ENCODE peak calls at places on chromosomes 11 and 22, in nine cellular contexts. One of them, this sample, is unnamed.

GRCh38 chr22:25110846-25111578 is 88.6 kb upstream of the CRYBB3 start:
- DNase-seq in hippocampal formation: peak; percentile 16
- DNase-seq in OCI-LY7: no peak
- DNase-seq in posterior cingulate gyrus: no peak
- DNase-seq in effector CD4-positive, alpha-beta T cell: peak; percentile 17
- DNase-seq in stimulated activated naive CD8-positive, alpha-beta T cell treated with anti-CD3 and anti-CD28 coated beads, Interleukin-15, Interleukin-2, amounts not matched to agents 100 U/mL and 50 U/mL, for 24 hours: peak; percentile 53
- DNase-seq in coronary artery: peak; percentile 89
- DNase-seq in iris pigment epithelial cell: peak; percentile 89
- DNase-seq in A172: peak; percentile 66
- DNase-seq in this sample: peak; percentile 83

GRCh38 chr11:30852091-30852490 is 265.9 kb upstream of the MPPED2 start:
- DNase-seq in effector CD4-positive, alpha-beta T cell: no peak
- DNase-seq in stimulated activated naive CD8-positive, alpha-beta T cell treated with anti-CD3 and anti-CD28 coated beads, Interleukin-15, Interleukin-2, amounts not matched to agents 100 U/mL and 50 U/mL, for 24 hours: no peak
- DNase-seq in posterior cingulate gyrus: no peak
- DNase-seq in iris pigment epithelial cell: no peak
- DNase-seq in OCI-LY7: no peak
- DNase-seq in A172: no peak
- DNase-seq in hippocampal formation: no peak
- DNase-seq in coronary artery: no peak
- DNase-seq in this sample: no peak

GRCh38 chr22:29183971-29184595 is 21.6 kb upstream of the EMID1 start:
- DNase-seq in A172: no peak
- DNase-seq in posterior cingulate gyrus: no peak
- DNase-seq in coronary artery: no peak
- DNase-seq in OCI-LY7: no peak
- DNase-seq in stimulated activated naive CD8-positive, alpha-beta T cell treated with anti-CD3 and anti-CD28 coated beads, Interleukin-15, Interleukin-2, amounts not matched to agents 100 U/mL and 50 U/mL, for 24 hours: no peak
- DNase-seq in iris pigment epithelial cell: no peak
- DNase-seq in effector CD4-positive, alpha-beta T cell: no peak
- DNase-seq in hippocampal formation: no peak
- DNase-seq in this sample: no peak

GRCh38 chr11:82315093-82315492 is 418.6 kb downstream of the FAM181B start:
- DNase-seq in hippocampal formation: peak; percentile 1
- DNase-seq in coronary artery: no peak
- DNase-seq in A172: peak; percentile 20
- DNase-seq in effector CD4-positive, alpha-beta T cell: no peak
- DNase-seq in OCI-LY7: peak; percentile 3
- DNase-seq in stimulated activated naive CD8-positive, alpha-beta T cell treated with anti-CD3 and anti-CD28 coated beads, Interleukin-15, Interleukin-2, amounts not matched to agents 100 U/mL and 50 U/mL, for 24 hours: peak; percentile 4
- DNase-seq in posterior cingulate gyrus: no peak
- DNase-seq in iris pigment epithelial cell: no peak
- DNase-seq in this sample: no peak

GRCh38 chr22:36644333-36644757 is 59.2 kb downstream of the CACNG2 start:
- DNase-seq in OCI-LY7: peak; percentile 39
- DNase-seq in stimulated activated naive CD8-positive, alpha-beta T cell treated with anti-CD3 and anti-CD28 coated beads, Interleukin-15, Interleukin-2, amounts not matched to agents 100 U/mL and 50 U/mL, for 24 hours: peak; percentile 17
- DNase-seq in coronary artery: no peak
- DNase-seq in iris pigment epithelial cell: peak; percentile 91
- DNase-seq in A172: peak; percentile 89
- DNase-seq in posterior cingulate gyrus: no peak
- DNase-seq in effector CD4-positive, alpha-beta T cell: no peak
- DNase-seq in hippocampal formation: no peak
- DNase-seq in this sample: peak; percentile 87

GRCh38 chr11:23897453-23898289 is 599.2 kb upstream of the LUZP2 start:
- DNase-seq in hippocampal formation: no peak
- DNase-seq in effector CD4-positive, alpha-beta T cell: no peak
- DNase-seq in A172: peak; percentile 53
- DNase-seq in coronary artery: no peak
- DNase-seq in iris pigment epithelial cell: peak; percentile 97
- DNase-seq in OCI-LY7: no peak
- DNase-seq in posterior cingulate gyrus: no peak
- DNase-seq in stimulated activated naive CD8-positive, alpha-beta T cell treated with anti-CD3 and anti-CD28 coated beads, Interleukin-15, Interleukin-2, amounts not matched to agents 100 U/mL and 50 U/mL, for 24 hours: no peak
- DNase-seq in this sample: peak; percentile 88

GRCh38 chr22:43539572-43540533 is 128.0 kb downstream of the MPPED1 start:
- DNase-seq in stimulated activated naive CD8-positive, alpha-beta T cell treated with anti-CD3 and anti-CD28 coated beads, Interleukin-15, Interleukin-2, amounts not matched to agents 100 U/mL and 50 U/mL, for 24 hours: no peak
- DNase-seq in iris pigment epithelial cell: no peak
- DNase-seq in hippocampal formation: no peak
- DNase-seq in coronary artery: no peak
- DNase-seq in A172: no peak
- DNase-seq in posterior cingulate gyrus: no peak
- DNase-seq in effector CD4-positive, alpha-beta T cell: no peak
- DNase-seq in OCI-LY7: no peak
- DNase-seq in this sample: no peak

GRCh38 chr22:17105143-17106129 is 15.7 kb downstream of the TMEM121B start:
- DNase-seq in OCI-LY7: no peak
- DNase-seq in hippocampal formation: no peak
- DNase-seq in coronary artery: peak; percentile 61
- DNase-seq in stimulated activated naive CD8-positive, alpha-beta T cell treated with anti-CD3 and anti-CD28 coated beads, Interleukin-15, Interleukin-2, amounts not matched to agents 100 U/mL and 50 U/mL, for 24 hours: no peak
- DNase-seq in A172: no peak
- DNase-seq in posterior cingulate gyrus: no peak
- DNase-seq in iris pigment epithelial cell: no peak
- DNase-seq in effector CD4-positive, alpha-beta T cell: no peak
- DNase-seq in this sample: no peak

GRCh38 chr11:7490054-7490453 is 4.7 kb downstream of the OLFML1 start:
- DNase-seq in stimulated activated naive CD8-positive, alpha-beta T cell treated with anti-CD3 and anti-CD28 coated beads, Interleukin-15, Interleukin-2, amounts not matched to agents 100 U/mL and 50 U/mL, for 24 hours: no peak
- DNase-seq in posterior cingulate gyrus: no peak
- DNase-seq in A172: peak; percentile 6
- DNase-seq in iris pigment epithelial cell: peak; percentile 40
- DNase-seq in OCI-LY7: no peak
- DNase-seq in coronary artery: no peak
- DNase-seq in hippocampal formation: no peak
- DNase-seq in effector CD4-positive, alpha-beta T cell: no peak
- DNase-seq in this sample: peak; percentile 73

GRCh38 chr11:95849087-95849825 is 59.0 kb downstream of the CEP57 start:
- DNase-seq in posterior cingulate gyrus: peak; percentile 42
- DNase-seq in coronary artery: no peak
- DNase-seq in OCI-LY7: peak; percentile 24
- DNase-seq in A172: peak; percentile 71
- DNase-seq in iris pigment epithelial cell: peak; percentile 85
- DNase-seq in stimulated activated naive CD8-positive, alpha-beta T cell treated with anti-CD3 and anti-CD28 coated beads, Interleukin-15, Interleukin-2, amounts not matched to agents 100 U/mL and 50 U/mL, for 24 hours: peak; percentile 17
- DNase-seq in effector CD4-positive, alpha-beta T cell: no peak
- DNase-seq in hippocampal formation: peak; percentile 24
- DNase-seq in this sample: no peak

GRCh38 chr11:11618973-11619435 is 2.8 kb downstream of the GALNT18 start:
- DNase-seq in coronary artery: no peak
- DNase-seq in iris pigment epithelial cell: no peak
- DNase-seq in posterior cingulate gyrus: no peak
- DNase-seq in stimulated activated naive CD8-positive, alpha-beta T cell treated with anti-CD3 and anti-CD28 coated beads, Interleukin-15, Interleukin-2, amounts not matched to agents 100 U/mL and 50 U/mL, for 24 hours: no peak
- DNase-seq in effector CD4-positive, alpha-beta T cell: no peak
- DNase-seq in OCI-LY7: no peak
- DNase-seq in A172: no peak
- DNase-seq in hippocampal formation: no peak
- DNase-seq in this sample: no peak

GRCh38 chr11:128890543-128891409 is at the start of gene KCNJ5:
- DNase-seq in stimulated activated naive CD8-positive, alpha-beta T cell treated with anti-CD3 and anti-CD28 coated beads, Interleukin-15, Interleukin-2, amounts not matched to agents 100 U/mL and 50 U/mL, for 24 hours: no peak
- DNase-seq in effector CD4-positive, alpha-beta T cell: no peak
- DNase-seq in A172: no peak
- DNase-seq in iris pigment epithelial cell: no peak
- DNase-seq in OCI-LY7: no peak
- DNase-seq in hippocampal formation: no peak
- DNase-seq in posterior cingulate gyrus: no peak
- DNase-seq in coronary artery: no peak
- DNase-seq in this sample: no peak

GRCh38 chr11:14093065-14093464 is 130.5 kb downstream of the SPON1 start:
- DNase-seq in A172: no peak
- DNase-seq in posterior cingulate gyrus: no peak
- DNase-seq in coronary artery: no peak
- DNase-seq in OCI-LY7: no peak
- DNase-seq in stimulated activated naive CD8-positive, alpha-beta T cell treated with anti-CD3 and anti-CD28 coated beads, Interleukin-15, Interleukin-2, amounts not matched to agents 100 U/mL and 50 U/mL, for 24 hours: no peak
- DNase-seq in effector CD4-positive, alpha-beta T cell: no peak
- DNase-seq in hippocampal formation: no peak
- DNase-seq in iris pigment epithelial cell: no peak
- DNase-seq in this sample: no peak

GRCh38 chr11:64447717-64448598 is 89.0 kb downstream of the RPS6KA4 start:
- DNase-seq in iris pigment epithelial cell: peak; percentile 20
- DNase-seq in A172: peak; percentile 13
- DNase-seq in coronary artery: no peak
- DNase-seq in hippocampal formation: peak; percentile 30
- DNase-seq in effector CD4-positive, alpha-beta T cell: no peak
- DNase-seq in OCI-LY7: peak; percentile 76
- DNase-seq in stimulated activated naive CD8-positive, alpha-beta T cell treated with anti-CD3 and anti-CD28 coated beads, Interleukin-15, Interleukin-2, amounts not matched to agents 100 U/mL and 50 U/mL, for 24 hours: peak; percentile 9
- DNase-seq in posterior cingulate gyrus: peak; percentile 23
- DNase-seq in this sample: no peak

GRCh38 chr11:118536726-118537125 is 5.7 kb downstream of the TMEM25 start:
- DNase-seq in stimulated activated naive CD8-positive, alpha-beta T cell treated with anti-CD3 and anti-CD28 coated beads, Interleukin-15, Interleukin-2, amounts not matched to agents 100 U/mL and 50 U/mL, for 24 hours: no peak
- DNase-seq in effector CD4-positive, alpha-beta T cell: no peak
- DNase-seq in iris pigment epithelial cell: peak; percentile 68
- DNase-seq in posterior cingulate gyrus: no peak
- DNase-seq in hippocampal formation: no peak
- DNase-seq in OCI-LY7: no peak
- DNase-seq in coronary artery: peak; percentile 31
- DNase-seq in A172: no peak
- DNase-seq in this sample: no peak

GRCh38 chr11:69012092-69013008 is 696 bp downstream of the MRGPRF start:
- DNase-seq in A172: no peak
- DNase-seq in stimulated activated naive CD8-positive, alpha-beta T cell treated with anti-CD3 and anti-CD28 coated beads, Interleukin-15, Interleukin-2, amounts not matched to agents 100 U/mL and 50 U/mL, for 24 hours: no peak
- DNase-seq in hippocampal formation: no peak
- DNase-seq in OCI-LY7: no peak
- DNase-seq in effector CD4-positive, alpha-beta T cell: no peak
- DNase-seq in posterior cingulate gyrus: no peak
- DNase-seq in coronary artery: no peak
- DNase-seq in iris pigment epithelial cell: peak; percentile 61
- DNase-seq in this sample: no peak

GRCh38 chr11:133997556-133997955 is 40.8 kb upstream of the IGSF9B start:
- DNase-seq in coronary artery: no peak
- DNase-seq in OCI-LY7: no peak
- DNase-seq in iris pigment epithelial cell: no peak
- DNase-seq in A172: no peak
- DNase-seq in posterior cingulate gyrus: no peak
- DNase-seq in stimulated activated naive CD8-positive, alpha-beta T cell treated with anti-CD3 and anti-CD28 coated beads, Interleukin-15, Interleukin-2, amounts not matched to agents 100 U/mL and 50 U/mL, for 24 hours: no peak
- DNase-seq in effector CD4-positive, alpha-beta T cell: no peak
- DNase-seq in hippocampal formation: no peak
- DNase-seq in this sample: no peak

GRCh38 chr22:40714514-40714966 is 35.3 kb downstream of the MCHR1 start:
- DNase-seq in A172: peak; percentile 43
- DNase-seq in effector CD4-positive, alpha-beta T cell: no peak
- DNase-seq in posterior cingulate gyrus: no peak
- DNase-seq in hippocampal formation: peak; percentile 31
- DNase-seq in stimulated activated naive CD8-positive, alpha-beta T cell treated with anti-CD3 and anti-CD28 coated beads, Interleukin-15, Interleukin-2, amounts not matched to agents 100 U/mL and 50 U/mL, for 24 hours: no peak
- DNase-seq in coronary artery: no peak
- DNase-seq in iris pigment epithelial cell: peak; percentile 71
- DNase-seq in OCI-LY7: no peak
- DNase-seq in this sample: no peak

GRCh38 chr22:45376009-45376408 is 37.4 kb downstream of the SMC1B start:
- DNase-seq in hippocampal formation: no peak
- DNase-seq in posterior cingulate gyrus: no peak
- DNase-seq in iris pigment epithelial cell: no peak
- DNase-seq in A172: no peak
- DNase-seq in effector CD4-positive, alpha-beta T cell: no peak
- DNase-seq in stimulated activated naive CD8-positive, alpha-beta T cell treated with anti-CD3 and anti-CD28 coated beads, Interleukin-15, Interleukin-2, amounts not matched to agents 100 U/mL and 50 U/mL, for 24 hours: no peak
- DNase-seq in coronary artery: no peak
- DNase-seq in OCI-LY7: no peak
- DNase-seq in this sample: no peak

GRCh38 chr11:27615833-27616232 is 84.4 kb downstream of the BDNF start:
- DNase-seq in OCI-LY7: no peak
- DNase-seq in posterior cingulate gyrus: no peak
- DNase-seq in stimulated activated naive CD8-positive, alpha-beta T cell treated with anti-CD3 and anti-CD28 coated beads, Interleukin-15, Interleukin-2, amounts not matched to agents 100 U/mL and 50 U/mL, for 24 hours: no peak
- DNase-seq in hippocampal formation: no peak
- DNase-seq in iris pigment epithelial cell: no peak
- DNase-seq in coronary artery: no peak
- DNase-seq in A172: no peak
- DNase-seq in effector CD4-positive, alpha-beta T cell: no peak
- DNase-seq in this sample: no peak

GRCh38 chr11:15106201-15106965 is 8.3 kb upstream of the INSC start:
- DNase-seq in OCI-LY7: no peak
- DNase-seq in posterior cingulate gyrus: no peak
- DNase-seq in coronary artery: no peak
- DNase-seq in A172: peak; percentile 9
- DNase-seq in stimulated activated naive CD8-positive, alpha-beta T cell treated with anti-CD3 and anti-CD28 coated beads, Interleukin-15, Interleukin-2, amounts not matched to agents 100 U/mL and 50 U/mL, for 24 hours: no peak
- DNase-seq in iris pigment epithelial cell: peak; percentile 85
- DNase-seq in effector CD4-positive, alpha-beta T cell: no peak
- DNase-seq in hippocampal formation: no peak
- DNase-seq in this sample: peak; percentile 59

GRCh38 chr22:26579331-26579886 is 10.5 kb downstream of the TPST2 start:
- DNase-seq in effector CD4-positive, alpha-beta T cell: peak; percentile 18
- DNase-seq in posterior cingulate gyrus: no peak
- DNase-seq in OCI-LY7: peak; percentile 73
- DNase-seq in iris pigment epithelial cell: no peak
- DNase-seq in hippocampal formation: no peak
- DNase-seq in A172: no peak
- DNase-seq in coronary artery: no peak
- DNase-seq in stimulated activated naive CD8-positive, alpha-beta T cell treated with anti-CD3 and anti-CD28 coated beads, Interleukin-15, Interleukin-2, amounts not matched to agents 100 U/mL and 50 U/mL, for 24 hours: peak; percentile 67
- DNase-seq in this sample: no peak

This sample was measured in HS-5.